ENCODE peak calls at places on chromosomes 2 and 18, in seven cellular contexts. R is GM12878; P is stimulated activated naive CD4-positive, alpha-beta T cell; W is nephron progenitor cell; A is activated CD4-positive, alpha-beta T cell treated with anti-CD3 and anti-CD28 coated beads, Interleukin-2, amount 50 U/mL, for 24 hours; Z is GM12892; B is HTR-8/SVneo. G is an unnamed sample.

GRCh38 chr2:27378096-27378808 is 2.3 kb downstream of the ZNF513 start:
- DNase-seq in W (peak), R (no peak), A (no peak), P (peak), B (no peak), Z (no peak), G (no peak)

GRCh38 chr2:225597911-225598310 is 198.4 kb downstream of the NYAP2 start:
- DNase-seq in P (no peak), W (no peak), R (no peak), A (no peak), B (no peak), Z (no peak), G (no peak)

GRCh38 chr2:18903750-18904149 is 314.4 kb upstream of the NT5C1B start:
- DNase-seq in W (no peak), A (no peak), P (no peak), R (no peak), B (no peak), Z (peak), G (no peak)

GRCh38 chr2:54483426-54483825 is 27.3 kb downstream of the SPTBN1 start:
- DNase-seq in R (no peak), B (peak), P (no peak), Z (no peak), A (no peak), W (no peak), G (no peak)

GRCh38 chr2:158775273-158776027 is 19.7 kb upstream of the DAPL1 start:
- DNase-seq in W (no peak), B (no peak), P (no peak), R (no peak), A (no peak), Z (no peak), G (no peak)

GRCh38 chr18:9926977-9927376 is 13.2 kb downstream of the VAPA start:
- DNase-seq in W (no peak), Z (no peak), R (no peak), B (no peak), A (no peak), P (no peak), G (no peak)

GRCh38 chr2:30871980-30872789 is 64.9 kb upstream of the CAPN13 start:
- DNase-seq in B (no peak), R (no peak), A (no peak), W (no peak), Z (no peak), P (no peak), G (no peak)

GRCh38 chr2:165833156-165833555 is 39.1 kb upstream of the GALNT3 start:
- DNase-seq in W (no peak), R (no peak), Z (no peak), A (no peak), B (peak), P (no peak), G (no peak)

GRCh38 chr2:2939078-2939795 is 438.4 kb downstream of the EIPR1 start:
- DNase-seq in W (no peak), P (no peak), B (no peak), R (no peak), Z (no peak), A (no peak), G (no peak)

GRCh38 chr2:240815761-240816583 is 4.0 kb downstream of the KIF1A start:
- DNase-seq in A (no peak), W (no peak), B (no peak), Z (no peak), P (no peak), R (no peak), G (no peak)

GRCh38 chr18:55510809-55511208 is 77.2 kb downstream of the TCF4 start:
- DNase-seq in R (no peak), P (no peak), Z (no peak), A (no peak), W (no peak), B (no peak), G (no peak)

GRCh38 chr18:63868546-63868945 is 19.0 kb upstream of the SERPINB2 start:
- DNase-seq in R (no peak), B (no peak), W (no peak), P (no peak), Z (no peak), A (no peak), G (no peak)

GRCh38 chr2:97749611-97750010 is 36.2 kb downstream of the ZAP70 start:
- DNase-seq in W (peak), B (no peak), A (no peak), P (no peak), R (no peak), Z (no peak), G (no peak)

GRCh38 chr2:65357959-65358294 is 74.5 kb downstream of the SPRED2 start:
- DNase-seq in W (no peak), A (no peak), B (no peak), P (no peak), Z (no peak), R (peak), G (no peak)

GRCh38 chr2:159140070-159140774 is 146.3 kb downstream of the WDSUB1 start:
- DNase-seq in A (no peak), W (no peak), P (no peak), R (no peak), Z (no peak), B (peak), G (no peak)

GRCh38 chr18:54805571-54806334 is 22.5 kb upstream of the RAB27B start:
- DNase-seq in B (peak), A (no peak), P (no peak), W (no peak), R (no peak), Z (no peak), G (no peak)

GRCh38 chr2:5742126-5742525 is 49.9 kb downstream of the SOX11 start:
- DNase-seq in A (no peak), W (no peak), P (no peak), R (no peak), B (no peak), Z (no peak), G (no peak)

GRCh38 chr18:49708674-49709580 is 104.4 kb downstream of the ACAA2 start:
- DNase-seq in W (no peak), Z (no peak), A (no peak), R (no peak), B (no peak), P (no peak), G (no peak)

GRCh38 chr2:42090216-42090615 is 42.4 kb downstream of the PKDCC start:
- DNase-seq in B (no peak), W (no peak), Z (no peak), R (no peak), A (no peak), P (no peak), G (no peak)

GRCh38 chr18:43805646-43806194 is 528.4 kb upstream of the SYT4 start:
- DNase-seq in W (peak), Z (no peak), P (no peak), R (no peak), B (no peak), A (no peak), G (no peak)

GRCh38 chr2:186460465-186460864 is 25.6 kb upstream of the ZC3H15 start:
- DNase-seq in Z (no peak), R (no peak), A (no peak), P (no peak), W (no peak), B (no peak), G (no peak)

GRCh38 chr18:47749195-47749973 is 181.1 kb downstream of the SMAD2 start:
- DNase-seq in P (peak), R (no peak), W (peak), Z (peak), A (peak), B (peak), G (peak)

GRCh38 chr2:218404351-218405145 is 4.9 kb downstream of the CTDSP1 start:
- DNase-seq in P (no peak), W (no peak), B (no peak), R (no peak), Z (no peak), A (no peak), G (no peak)

GRCh38 chr2:155368934-155369333 is 670.4 kb downstream of the KCNJ3 start:
- DNase-seq in A (no peak), Z (no peak), P (no peak), W (no peak), R (no peak), B (no peak), G (no peak)

GRCh38 chr2:142140434-142140845 is 9.6 kb upstream of the LRP1B start:
- DNase-seq in B (peak), R (no peak), Z (no peak), A (no peak), W (no peak), P (no peak), G (no peak)

GRCh38 chr2:68734688-68735525 is at the start of gene ARHGAP25:
- DNase-seq in W (no peak), Z (no peak), R (peak), A (no peak), P (peak), B (no peak), G (peak)